ENCODE peak calls at places on chromosomes 11 and 22, in seven cellular contexts. One of them, this sample, is unnamed.

GRCh38 chr11:65128182-65129145 is 5.9 kb downstream of the SYVN1 start:
- DNase-seq in HCT116: no peak
- DNase-seq in SK-N-SH: no peak
- DNase-seq in H1: no peak
- DNase-seq in K562: peak; percentile 14
- DNase-seq in GM12878: no peak
- DNase-seq in HepG2: no peak
- DNase-seq in this sample: no peak

GRCh38 chr11:1072116-1072820 is 2.4 kb upstream of the MUC2 start:
- DNase-seq in GM12878: no peak
- DNase-seq in K562: peak; percentile 39
- DNase-seq in HepG2: no peak
- DNase-seq in SK-N-SH: no peak
- DNase-seq in HCT116: peak; percentile 32
- DNase-seq in H1: no peak
- DNase-seq in this sample: no peak

GRCh38 chr11:45354976-45355705 is 69.0 kb upstream of the SYT13 start:
- DNase-seq in K562: peak; percentile 73
- DNase-seq in SK-N-SH: peak; percentile 88
- DNase-seq in HCT116: no peak
- DNase-seq in H1: no peak
- DNase-seq in HepG2: no peak
- DNase-seq in GM12878: no peak
- DNase-seq in this sample: no peak

GRCh38 chr11:35059040-35059439 is 79.9 kb upstream of the CD44 start:
- DNase-seq in HCT116: no peak
- DNase-seq in HepG2: no peak
- DNase-seq in K562: no peak
- DNase-seq in H1: no peak
- DNase-seq in GM12878: no peak
- DNase-seq in SK-N-SH: no peak
- DNase-seq in this sample: no peak

GRCh38 chr11:16924462-16924825 is 89.8 kb downstream of the PLEKHA7 start:
- DNase-seq in SK-N-SH: no peak
- DNase-seq in H1: no peak
- DNase-seq in HCT116: no peak
- DNase-seq in HepG2: no peak
- DNase-seq in GM12878: no peak
- DNase-seq in K562: no peak
- DNase-seq in this sample: no peak

GRCh38 chr22:45966892-45967365 is 10.0 kb downstream of the WNT7B start:
- DNase-seq in HepG2: peak; percentile 36
- DNase-seq in SK-N-SH: no peak
- DNase-seq in H1: no peak
- DNase-seq in GM12878: no peak
- DNase-seq in HCT116: no peak
- DNase-seq in K562: no peak
- DNase-seq in this sample: no peak

GRCh38 chr11:8512547-8512946 is 81.5 kb downstream of the STK33 start:
- DNase-seq in HCT116: no peak
- DNase-seq in HepG2: no peak
- DNase-seq in H1: no peak
- DNase-seq in SK-N-SH: no peak
- DNase-seq in K562: no peak
- DNase-seq in GM12878: no peak
- DNase-seq in this sample: no peak

GRCh38 chr11:32312865-32313403 is 122.4 kb downstream of the WT1 start:
- DNase-seq in HepG2: peak; percentile 45
- DNase-seq in HCT116: peak; percentile 63
- DNase-seq in GM12878: no peak
- DNase-seq in H1: no peak
- DNase-seq in K562: peak; percentile 61
- DNase-seq in SK-N-SH: peak; percentile 51
- DNase-seq in this sample: peak; percentile 82

GRCh38 chr22:39242389-39242808 is 2.4 kb downstream of the PDGFB start:
- DNase-seq in HCT116: no peak
- DNase-seq in HepG2: no peak
- DNase-seq in GM12878: no peak
- DNase-seq in H1: no peak
- DNase-seq in SK-N-SH: peak; percentile 62
- DNase-seq in K562: peak; percentile 42
- DNase-seq in this sample: no peak

GRCh38 chr11:279966-280761 is 2.0 kb downstream of the NLRP6 start:
- DNase-seq in GM12878: no peak
- DNase-seq in K562: no peak
- DNase-seq in H1: no peak
- DNase-seq in HepG2: no peak
- DNase-seq in SK-N-SH: peak; percentile 48
- DNase-seq in HCT116: no peak
- DNase-seq in this sample: peak; percentile 70

GRCh38 chr11:84273541-84273940 is 987.4 kb upstream of the CCDC90B start:
- DNase-seq in SK-N-SH: no peak
- DNase-seq in GM12878: no peak
- DNase-seq in H1: no peak
- DNase-seq in HepG2: no peak
- DNase-seq in HCT116: no peak
- DNase-seq in K562: no peak
- DNase-seq in this sample: no peak

GRCh38 chr11:126282742-126283591 is at the start of gene TIRAP:
- DNase-seq in GM12878: no peak
- DNase-seq in K562: peak; percentile 80
- DNase-seq in HepG2: peak; percentile 43
- DNase-seq in HCT116: no peak
- DNase-seq in H1: no peak
- DNase-seq in SK-N-SH: peak; percentile 90
- DNase-seq in this sample: peak; percentile 92

GRCh38 chr11:117384045-117384444 is 56.4 kb downstream of the CEP164 start:
- DNase-seq in K562: no peak
- DNase-seq in GM12878: no peak
- DNase-seq in H1: no peak
- DNase-seq in HepG2: peak; percentile 13
- DNase-seq in HCT116: no peak
- DNase-seq in SK-N-SH: no peak
- DNase-seq in this sample: no peak

GRCh38 chr22:46070215-46070721 is 80.1 kb upstream of the PPARA start:
- DNase-seq in K562: no peak
- DNase-seq in GM12878: no peak
- DNase-seq in HCT116: no peak
- DNase-seq in H1: no peak
- DNase-seq in HepG2: peak; percentile 10
- DNase-seq in SK-N-SH: no peak
- DNase-seq in this sample: no peak

GRCh38 chr11:7098235-7098832 is 9.5 kb downstream of the RBMXL2 start:
- DNase-seq in HCT116: peak; percentile 50
- DNase-seq in SK-N-SH: peak; percentile 55
- DNase-seq in HepG2: peak; percentile 49
- DNase-seq in H1: no peak
- DNase-seq in K562: peak; percentile 51
- DNase-seq in GM12878: peak; percentile 40
- DNase-seq in this sample: peak; percentile 21

GRCh38 chr11:74086242-74086884 is 77.5 kb upstream of the UCP3 start:
- DNase-seq in K562: peak; percentile 33
- DNase-seq in SK-N-SH: peak; percentile 3
- DNase-seq in H1: no peak
- DNase-seq in HepG2: no peak
- DNase-seq in HCT116: no peak
- DNase-seq in GM12878: no peak
- DNase-seq in this sample: no peak

GRCh38 chr11:57321996-57322880 is 2.5 kb downstream of the TNKS1BP1 start:
- DNase-seq in SK-N-SH: peak; percentile 85
- DNase-seq in K562: peak; percentile 72
- DNase-seq in GM12878: no peak
- DNase-seq in HCT116: peak; percentile 77
- DNase-seq in HepG2: peak; percentile 69
- DNase-seq in H1: no peak
- DNase-seq in this sample: peak; percentile 98

GRCh38 chr22:38262051-38262795 is 10.6 kb downstream of the TMEM184B start:
- DNase-seq in K562: peak; percentile 33
- DNase-seq in H1: no peak
- DNase-seq in HepG2: peak; percentile 54
- DNase-seq in HCT116: no peak
- DNase-seq in SK-N-SH: peak; percentile 29
- DNase-seq in GM12878: no peak
- DNase-seq in this sample: peak; percentile 54

GRCh38 chr22:44746061-44746789 is 6.2 kb upstream of the ARHGAP8 start:
- DNase-seq in HepG2: no peak
- DNase-seq in GM12878: no peak
- DNase-seq in K562: no peak
- DNase-seq in H1: no peak
- DNase-seq in SK-N-SH: no peak
- DNase-seq in HCT116: no peak
- DNase-seq in this sample: no peak

GRCh38 chr11:86456075-86456939 is 81.6 kb downstream of the CCDC81 start:
- DNase-seq in GM12878: peak; percentile 25
- DNase-seq in HepG2: peak; percentile 66
- DNase-seq in SK-N-SH: peak; percentile 75
- DNase-seq in K562: peak; percentile 82
- DNase-seq in H1: peak; percentile 75
- DNase-seq in HCT116: peak; percentile 67
- DNase-seq in this sample: peak; percentile 88

GRCh38 chr11:86458294-86459001 is 83.8 kb downstream of the CCDC81 start:
- DNase-seq in HCT116: no peak
- DNase-seq in HepG2: no peak
- DNase-seq in SK-N-SH: no peak
- DNase-seq in GM12878: no peak
- DNase-seq in K562: no peak
- DNase-seq in H1: no peak
- DNase-seq in this sample: no peak

GRCh38 chr11:86459682-86460460 is 85.2 kb downstream of the CCDC81 start:
- DNase-seq in H1: peak; percentile 29
- DNase-seq in GM12878: no peak
- DNase-seq in K562: no peak
- DNase-seq in HepG2: peak; percentile 49
- DNase-seq in SK-N-SH: peak; percentile 14
- DNase-seq in HCT116: peak; percentile 27
- DNase-seq in this sample: peak; percentile 19

GRCh38 chr11:86460461-86461404 is 86.0 kb downstream of the CCDC81 start:
- DNase-seq in H1: no peak
- DNase-seq in HepG2: no peak
- DNase-seq in GM12878: no peak
- DNase-seq in SK-N-SH: no peak
- DNase-seq in K562: no peak
- DNase-seq in HCT116: no peak
- DNase-seq in this sample: no peak

DNA sequence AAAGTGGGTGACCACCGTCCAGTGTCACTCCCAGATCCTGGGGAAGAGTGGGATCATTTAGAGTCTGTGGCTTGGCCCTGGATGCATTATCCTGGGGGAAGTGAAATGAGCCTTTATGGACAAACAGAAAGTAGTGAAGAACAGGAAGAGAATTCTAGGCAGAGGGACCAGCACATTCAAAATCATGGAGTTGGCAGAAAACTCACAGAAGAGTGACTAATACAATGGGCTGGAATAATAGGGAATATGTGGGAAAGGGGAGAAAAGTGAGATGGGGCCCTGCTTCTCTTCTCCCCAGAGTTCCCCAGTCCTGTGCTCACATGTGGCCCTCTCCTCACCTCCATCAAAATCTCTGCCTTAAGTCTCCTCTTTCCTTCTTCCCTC is 84.3 kb downstream of the CCDC81 start:
- DNase-seq in SK-N-SH: no peak
- DNase-seq in HepG2: no peak
- DNase-seq in GM12878: no peak
- DNase-seq in H1: no peak
- DNase-seq in K562: no peak
- DNase-seq in HCT116: no peak
- DNase-seq in this sample: no peak
- TF ChIP-seq JUND in SK-N-SH: no peak
- TF ChIP-seq JUND in HepG2: no peak
- TF ChIP-seq JUND in GM12878: no peak
- TF ChIP-seq JUND in H1: no peak
- TF ChIP-seq JUND in K562: no peak
- TF ChIP-seq JUND in HCT116: no peak
- TF ChIP-seq JUND in this sample: no peak

GRCh38 chr22:18060646-18061620 is 16.9 kb upstream of the PEX26 start:
- DNase-seq in GM12878: no peak
- DNase-seq in SK-N-SH: no peak
- DNase-seq in H1: no peak
- DNase-seq in HepG2: peak; percentile 88
- DNase-seq in HCT116: no peak
- DNase-seq in K562: no peak
- DNase-seq in this sample: no peak

GRCh38 chr22:18062421-18062820 is 15.4 kb upstream of the PEX26 start:
- DNase-seq in SK-N-SH: no peak
- DNase-seq in HCT116: no peak
- DNase-seq in HepG2: no peak
- DNase-seq in GM12878: no peak
- DNase-seq in H1: no peak
- DNase-seq in K562: no peak
- DNase-seq in this sample: no peak

GRCh38 chr22:18064636-18065035 is 13.2 kb upstream of the PEX26 start:
- DNase-seq in K562: no peak
- DNase-seq in H1: no peak
- DNase-seq in HepG2: no peak
- DNase-seq in SK-N-SH: no peak
- DNase-seq in HCT116: no peak
- DNase-seq in GM12878: no peak
- DNase-seq in this sample: no peak

GRCh38 chr22:18065256-18065655 is 12.5 kb upstream of the PEX26 start:
- DNase-seq in HCT116: no peak
- DNase-seq in H1: no peak
- DNase-seq in K562: no peak
- DNase-seq in GM12878: no peak
- DNase-seq in SK-N-SH: no peak
- DNase-seq in HepG2: no peak
- DNase-seq in this sample: no peak

DNA sequence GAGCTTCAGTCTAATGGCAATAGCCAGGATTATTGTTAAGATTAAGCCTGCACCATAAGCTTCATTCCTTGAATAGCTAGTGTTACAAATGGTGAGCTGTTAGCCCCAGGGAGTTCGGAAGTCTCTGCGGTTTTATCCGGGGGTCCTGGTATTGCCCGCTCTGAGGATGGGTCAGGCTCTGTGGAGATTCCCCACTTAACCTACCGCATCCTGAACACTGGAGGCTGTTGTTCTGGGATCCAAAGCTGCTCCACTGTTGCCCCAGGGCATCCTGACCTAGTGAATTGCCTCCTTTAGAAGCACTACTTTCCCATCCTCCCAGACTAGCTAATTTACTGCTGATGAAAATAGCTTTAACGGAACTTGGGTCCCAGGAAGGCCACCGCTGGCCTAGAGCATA is 14.5 kb upstream of the PEX26 start:
- DNase-seq in H1: no peak
- DNase-seq in SK-N-SH: no peak
- DNase-seq in K562: no peak
- DNase-seq in HepG2: no peak
- DNase-seq in GM12878: no peak
- DNase-seq in HCT116: no peak
- DNase-seq in this sample: no peak
- TF ChIP-seq JUND in H1: no peak
- TF ChIP-seq JUND in SK-N-SH: no peak
- TF ChIP-seq JUND in K562: no peak
- TF ChIP-seq JUND in HepG2: no peak
- TF ChIP-seq JUND in GM12878: no peak
- TF ChIP-seq JUND in HCT116: no peak
- TF ChIP-seq JUND in this sample: no peak

GRCh38 chr11:14449302-14449714 is 50.3 kb downstream of the COPB1 start:
- DNase-seq in GM12878: no peak
- DNase-seq in K562: no peak
- DNase-seq in SK-N-SH: peak; percentile 5
- DNase-seq in HepG2: no peak
- DNase-seq in HCT116: no peak
- DNase-seq in H1: no peak
- DNase-seq in this sample: no peak
- TF ChIP-seq JUND in GM12878: no peak
- TF ChIP-seq JUND in K562: no peak
- TF ChIP-seq JUND in SK-N-SH: peak; percentile 54
- TF ChIP-seq JUND in HepG2: no peak
- TF ChIP-seq JUND in HCT116: no peak
- TF ChIP-seq JUND in H1: no peak
- TF ChIP-seq JUND in this sample: no peak

GRCh38 chr11:130636672-130637463 is 188.4 kb downstream of the ADAMTS15 start:
- DNase-seq in HepG2: peak; percentile 60
- DNase-seq in SK-N-SH: no peak
- DNase-seq in K562: no peak
- DNase-seq in GM12878: no peak
- DNase-seq in H1: no peak
- DNase-seq in HCT116: peak; percentile 16
- DNase-seq in this sample: peak; percentile 80
- TF ChIP-seq JUND in HepG2: peak; percentile 87
- TF ChIP-seq JUND in SK-N-SH: peak; percentile 65
- TF ChIP-seq JUND in K562: no peak
- TF ChIP-seq JUND in GM12878: no peak
- TF ChIP-seq JUND in H1: no peak
- TF ChIP-seq JUND in HCT116: peak; percentile 51
- TF ChIP-seq JUND in this sample: peak; percentile 93

This sample was measured in T47D.